ENCODE peak calls at places on chromosome 10, in four cellular contexts. One of them, this sample, is unnamed.

GRCh38 chr10:26854524-26854923 is 6.2 kb downstream of the ABI1 start:
- DNase-seq in SW480: no peak
- DNase-seq in T-helper 1 cell: no peak
- DNase-seq in tibial nerve: no peak
- DNase-seq in this sample: no peak

GRCh38 chr10:69686866-69687265 is 56.8 kb downstream of the FAM241B start:
- DNase-seq in SW480: no peak
- DNase-seq in T-helper 1 cell: no peak
- DNase-seq in tibial nerve: no peak
- DNase-seq in this sample: no peak

GRCh38 chr10:22570733-22571430 is 143.5 kb downstream of the PIP4K2A start:
- DNase-seq in SW480: no peak
- DNase-seq in T-helper 1 cell: no peak
- DNase-seq in tibial nerve: no peak
- DNase-seq in this sample: no peak

GRCh38 chr10:79346388-79347225 is 662 bp upstream of the PPIF start:
- DNase-seq in SW480: peak
- DNase-seq in T-helper 1 cell: no peak
- DNase-seq in tibial nerve: no peak
- DNase-seq in this sample: no peak

GRCh38 chr10:12650122-12650521 is 300.8 kb downstream of the CAMK1D start:
- DNase-seq in SW480: no peak
- DNase-seq in T-helper 1 cell: no peak
- DNase-seq in tibial nerve: no peak
- DNase-seq in this sample: no peak

GRCh38 chr10:124022066-124022465 is 71.3 kb downstream of the CHST15 start:
- DNase-seq in SW480: no peak
- DNase-seq in T-helper 1 cell: no peak
- DNase-seq in tibial nerve: no peak
- DNase-seq in this sample: no peak

GRCh38 chr10:31319602-31320178 is 674 bp downstream of the ZEB1 start:
- DNase-seq in SW480: no peak
- DNase-seq in T-helper 1 cell: no peak
- DNase-seq in tibial nerve: no peak
- DNase-seq in this sample: peak

GRCh38 chr10:12041766-12042408 is 722 bp downstream of the UPF2 start:
- DNase-seq in SW480: peak
- DNase-seq in T-helper 1 cell: no peak
- DNase-seq in tibial nerve: no peak
- DNase-seq in this sample: peak

GRCh38 chr10:100653957-100654834 is 91.2 kb upstream of the PAX2 start:
- DNase-seq in SW480: peak
- DNase-seq in T-helper 1 cell: no peak
- DNase-seq in tibial nerve: no peak
- DNase-seq in this sample: peak

GRCh38 chr10:110081914-110082313 is 74.1 kb downstream of the ADD3 start:
- DNase-seq in SW480: no peak
- DNase-seq in T-helper 1 cell: no peak
- DNase-seq in tibial nerve: peak
- DNase-seq in this sample: peak

GRCh38 chr10:124092270-124093075 is 925 bp downstream of the CHST15 start:
- DNase-seq in SW480: peak
- DNase-seq in T-helper 1 cell: no peak
- DNase-seq in tibial nerve: peak
- DNase-seq in this sample: peak

This sample was measured in MG63.